ENCODE peak calls at places on chromosomes 12 and 14, in six cellular contexts. Q is left lung, F is foreskin fibroblast, E is thyroid gland, G is astrocyte of the cerebellum, O is lung. A is an unnamed sample.

GRCh38 chr14:81176224-81176623 is 44.5 kb downstream of the GTF2A1 start:
- DNase-seq in F (no peak), Q (no peak), E (peak), G (no peak), O (peak), A (no peak)

GRCh38 chr14:55813635-55814034 is 233.6 kb downstream of the KTN1 start:
- DNase-seq in Q (no peak), F (no peak), E (no peak), G (no peak), O (no peak), A (no peak)

GRCh38 chr12:101759396-101760047 is 20.3 kb upstream of the SYCP3 start:
- DNase-seq in E (no peak), G (no peak), F (peak), O (no peak), Q (no peak), A (no peak)

GRCh38 chr12:6977653-6978052 is 6.9 kb downstream of the EMG1 start:
- DNase-seq in F (no peak), G (no peak), E (no peak), Q (no peak), O (no peak), A (no peak)

GRCh38 chr12:65203376-65203775 is 34.0 kb downstream of the LEMD3 start:
- DNase-seq in G (no peak), F (no peak), O (no peak), E (no peak), Q (no peak), A (no peak)

GRCh38 chr14:103653802-103654201 is 24.8 kb downstream of the KLC1 start:
- DNase-seq in Q (no peak), E (no peak), F (no peak), G (no peak), O (no peak), A (no peak)

GRCh38 chr12:26028953-26029740 is 70.7 kb downstream of the RASSF8 start:
- DNase-seq in F (peak), O (no peak), G (peak), Q (no peak), E (peak), A (no peak)

GRCh38 chr14:70816525-70816924 is 7.2 kb upstream of the MAP3K9 start:
- DNase-seq in E (no peak), Q (no peak), G (no peak), F (no peak), O (no peak), A (no peak)

GRCh38 chr12:74988156-74988555 is 221.5 kb downstream of the KCNC2 start:
- DNase-seq in O (no peak), G (no peak), Q (no peak), E (no peak), F (no peak), A (no peak)

GRCh38 chr12:89212339-89212771 is 139.9 kb downstream of the DUSP6 start:
- DNase-seq in Q (no peak), O (no peak), G (no peak), E (peak), F (no peak), A (no peak)

GRCh38 chr12:33575346-33575745 is 135.7 kb upstream of the SYT10 start:
- DNase-seq in Q (no peak), F (no peak), O (no peak), G (no peak), E (no peak), A (no peak)

GRCh38 chr14:91286530-91286937 is 42.0 kb upstream of the GPR68 start:
- DNase-seq in F (peak), Q (no peak), G (peak), O (peak), E (peak), A (peak)

GRCh38 chr12:39287817-39288216 is 155.1 kb downstream of the KIF21A start:
- DNase-seq in O (no peak), F (no peak), Q (no peak), E (no peak), G (no peak), A (no peak)

GRCh38 chr12:109833307-109834189 is at the start of gene TRPV4:
- DNase-seq in F (peak), G (no peak), Q (peak), E (peak), O (no peak), A (no peak)

GRCh38 chr12:34033628-34034296 is 11.5 kb downstream of the ALG10 start:
- DNase-seq in Q (no peak), E (no peak), O (no peak), F (peak), G (peak), A (no peak)

GRCh38 chr14:93239869-93240677 is 33.0 kb downstream of the UBR7 start:
- DNase-seq in Q (no peak), E (no peak), O (no peak), G (peak), F (peak), A (no peak)

GRCh38 chr12:5616854-5617253 is 184.9 kb downstream of the NTF3 start:
- DNase-seq in O (no peak), G (no peak), Q (no peak), F (no peak), E (no peak), A (no peak)

GRCh38 chr14:24187538-24187915 is 1.1 kb downstream of the IPO4 start:
- DNase-seq in O (no peak), Q (no peak), F (no peak), G (no peak), E (no peak), A (no peak)

GRCh38 chr12:51913071-51914033 is 6.0 kb downstream of the ACVRL1 start:
- DNase-seq in O (no peak), F (no peak), E (no peak), G (no peak), Q (no peak), A (no peak)

GRCh38 chr14:65723348-65723747 is 310.8 kb downstream of the FUT8 start:
- DNase-seq in E (no peak), Q (no peak), F (no peak), G (no peak), O (no peak), A (no peak)

GRCh38 chr14:92694807-92695206 is 53.6 kb downstream of the LGMN start:
- DNase-seq in E (no peak), O (no peak), F (no peak), G (no peak), Q (no peak), A (no peak)

GRCh38 chr12:6336859-6337744 is 4.8 kb downstream of the TNFRSF1A start:
- DNase-seq in O (peak), Q (no peak), E (no peak), G (no peak), F (no peak), A (no peak)

GRCh38 chr14:36465178-36465577 is 54.9 kb downstream of the NKX2-1 start:
- DNase-seq in F (no peak), O (no peak), G (no peak), E (no peak), Q (no peak), A (no peak)

GRCh38 chr14:75705014-75705413 is 44.0 kb downstream of the TTLL5 start:
- DNase-seq in F (no peak), Q (no peak), O (no peak), G (no peak), E (no peak), A (no peak)

GRCh38 chr12:128083132-128083729 is 183.7 kb upstream of the TMEM132C start:
- DNase-seq in Q (no peak), E (no peak), G (no peak), F (no peak), O (no peak), A (no peak)

GRCh38 chr12:88015825-88016224 is 13.4 kb downstream of the C12orf50 start:
- DNase-seq in G (no peak), E (no peak), Q (no peak), O (no peak), F (no peak), A (no peak)

GRCh38 chr12:93072340-93072739 is 143.2 kb upstream of the EEA1 start:
- DNase-seq in F (no peak), O (no peak), Q (no peak), E (no peak), G (no peak), A (no peak)

GRCh38 chr14:60758875-60759274 is 24.3 kb downstream of the MNAT1 start:
- DNase-seq in E (no peak), O (no peak), Q (no peak), F (no peak), G (no peak), A (no peak)

GRCh38 chr12:45336762-45337596 is 121.1 kb downstream of the ANO6 start:
- DNase-seq in G (peak), F (peak), Q (no peak), O (no peak), E (no peak), A (peak)

GRCh38 chr14:87944987-87945604 is 47.9 kb downstream of the GALC start:
- DNase-seq in F (peak), G (peak), Q (no peak), E (no peak), O (no peak), A (peak)

GRCh38 chr12:43210437-43211197 is 341.4 kb downstream of the ADAMTS20 start:
- DNase-seq in F (peak), Q (no peak), O (no peak), E (no peak), G (peak), A (no peak)

GRCh38 chr12:68565391-68565903 is 45.3 kb upstream of the RAP1B start:
- DNase-seq in F (peak), E (no peak), Q (no peak), G (peak), O (no peak), A (peak)

GRCh38 chr14:61184117-61184516 is 97.0 kb downstream of the TMEM30B start:
- DNase-seq in F (peak), E (no peak), O (no peak), G (peak), Q (no peak), A (peak)

DNA sequence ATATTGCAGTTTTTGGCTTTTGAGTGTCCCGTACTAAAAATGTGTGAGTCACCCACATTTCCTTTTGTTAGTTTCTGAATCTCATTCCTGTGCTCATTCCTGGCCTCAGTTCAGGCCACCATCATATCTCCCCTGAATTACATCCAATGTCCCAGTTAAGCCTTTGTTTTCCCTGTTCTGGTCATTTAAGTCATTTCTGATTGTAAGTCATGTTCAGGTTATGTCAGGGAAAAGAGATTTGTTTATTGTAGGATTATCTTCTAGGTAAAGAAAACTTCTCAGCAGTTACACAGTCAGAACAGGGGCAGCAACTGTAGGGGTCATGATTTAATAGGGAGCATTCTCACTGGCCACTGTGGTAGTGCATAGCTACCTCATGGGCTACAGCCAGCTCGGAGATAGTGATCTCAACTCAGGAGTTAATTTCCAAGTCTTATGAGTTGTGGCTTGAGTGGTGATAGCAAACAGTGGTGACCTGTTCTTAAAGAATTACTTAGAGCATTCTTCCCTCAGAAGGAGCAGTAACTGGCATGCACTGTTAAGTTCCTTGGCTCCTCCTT is 6.7 kb downstream of the DDX47 start:
- DNase-seq in F (peak), G (peak), E (no peak), O (no peak), Q (no peak), A (peak)
- TF ChIP-seq CTCF in F (no peak), G (peak), E (no peak), O (no peak), Q (no peak), A (no peak)

GRCh38 chr12:105300883-105301282 is 29.6 kb upstream of the C12orf75 start:
- DNase-seq in O (no peak), Q (no peak), G (no peak), E (no peak), F (no peak), A (no peak)
- TF ChIP-seq CTCF in O (no peak), Q (no peak), G (no peak), E (no peak), F (no peak), A (no peak)

DNA sequence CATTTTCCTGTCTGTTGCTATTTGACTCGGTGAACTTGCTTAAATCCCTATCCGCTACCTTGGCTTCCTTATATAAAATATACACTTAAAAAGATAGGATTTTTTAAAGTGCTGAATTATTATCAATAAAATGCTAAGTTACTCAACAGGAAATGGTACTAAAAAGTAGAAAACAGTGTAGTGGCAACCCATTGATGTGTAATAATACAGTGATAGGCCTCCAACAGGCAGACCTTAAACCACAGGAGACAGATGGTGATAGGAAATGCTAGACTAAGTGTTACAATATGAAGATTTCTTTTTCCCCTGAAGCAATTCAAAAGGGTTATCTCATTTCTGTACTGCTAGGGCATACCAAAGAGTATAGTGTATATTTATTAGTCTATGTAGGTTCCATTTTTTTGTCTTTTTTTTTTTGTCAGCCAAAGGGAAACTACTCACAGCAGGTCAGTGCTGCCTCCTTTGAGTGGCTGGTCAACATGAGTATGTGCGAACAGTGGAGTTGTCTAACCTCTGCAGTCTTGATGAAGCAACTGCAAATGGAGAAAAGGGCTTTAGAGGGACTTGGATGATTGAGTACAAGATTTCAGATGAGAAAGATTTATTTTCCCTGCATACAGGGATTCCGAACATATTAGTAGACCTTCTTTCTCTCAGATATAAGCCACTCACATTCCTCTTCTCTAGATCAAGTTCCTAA is 183.8 kb downstream of the ACSS3 start:
- DNase-seq in F (no peak), Q (no peak), O (no peak), G (no peak), E (no peak), A (no peak)
- TF ChIP-seq CTCF in F (no peak), Q (no peak), O (no peak), G (no peak), E (no peak), A (no peak)

DNA sequence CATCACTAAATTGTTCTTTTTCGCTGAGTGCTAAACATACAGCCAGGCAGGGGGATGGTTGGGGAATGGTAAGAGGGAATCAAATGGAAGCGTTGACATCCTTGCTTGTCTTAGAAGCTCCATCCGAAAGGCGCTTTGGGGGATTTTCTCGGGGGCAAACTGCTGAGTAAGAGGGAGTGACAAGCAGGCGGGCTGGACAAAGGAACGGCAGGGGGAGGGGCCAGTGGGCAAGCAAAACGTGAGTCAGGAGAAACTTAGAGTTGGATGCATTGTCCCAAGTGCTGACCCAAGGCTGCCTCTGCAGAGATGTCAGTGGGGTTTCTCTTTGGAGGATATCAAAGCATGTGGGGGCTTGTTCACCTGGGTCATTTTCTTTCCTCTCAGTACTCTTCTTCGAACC is 480.5 kb downstream of the VRK1 start:
- DNase-seq in F (no peak), E (no peak), G (no peak), O (no peak), Q (no peak), A (no peak)
- TF ChIP-seq CTCF in F (no peak), E (no peak), G (no peak), O (no peak), Q (no peak), A (no peak)

GRCh38 chr12:10673660-10674384 is at the start of gene STYK1:
- DNase-seq in Q (peak), F (peak), E (peak), O (peak), G (peak), A (peak)
- TF ChIP-seq CTCF in Q (peak), F (peak), E (peak), O (peak), G (peak), A (peak)

GRCh38 chr14:73731111-73731510 is 16.9 kb upstream of the PNMA1 start:
- DNase-seq in Q (no peak), G (no peak), F (no peak), E (no peak), O (no peak), A (no peak)

GRCh38 chr14:73728106-73729014 is 14.2 kb upstream of the PNMA1 start:
- DNase-seq in E (peak), F (peak), O (peak), Q (peak), G (no peak), A (no peak)

GRCh38 chr14:73729556-73730265 is 15.5 kb upstream of the PNMA1 start:
- DNase-seq in F (no peak), O (no peak), G (no peak), E (no peak), Q (no peak), A (no peak)

GRCh38 chr14:73727181-73727580 is 13.0 kb upstream of the PNMA1 start:
- DNase-seq in O (no peak), G (no peak), E (no peak), F (no peak), Q (no peak), A (no peak)

GRCh38 chr14:73729015-73729330 is 14.8 kb upstream of the PNMA1 start:
- DNase-seq in O (no peak), F (no peak), Q (no peak), G (no peak), E (no peak), A (no peak)
- TF ChIP-seq CTCF in O (no peak), F (no peak), Q (peak), G (no peak), E (peak), A (no peak)